ENCODE peak calls at places on chromosomes 5 and 9, in ten cellular contexts. E is hepatocyte, H is astrocyte, D is cardiac muscle cell, L is activated B cell treated with CpG ODN at 0.5 μM for 24 hours, K is psoas muscle, Q is kidney epithelial cell, A is bronchial epithelial cell, T is GM20000, U is H9. B is an unnamed sample.

GRCh38 chr9:69452110-69452780 is 127.2 kb downstream of the ENTREP1 start:
- DNase-seq in L (no peak), Q (peak; percentile 51), E (no peak), H (no peak), T (no peak), U (no peak), K (no peak), A (no peak), D (no peak), B (no peak)

GRCh38 chr9:114060711-114061110 is 17.4 kb downstream of the AMBP start:
- DNase-seq in U (no peak), T (no peak), Q (no peak), H (no peak), L (no peak), E (no peak), D (no peak), K (no peak), A (no peak), B (no peak)

GRCh38 chr9:36039696-36040095 is 3.0 kb downstream of the RECK start:
- DNase-seq in D (peak; percentile 64), Q (no peak), E (no peak), K (no peak), L (no peak), H (peak; percentile 70), T (no peak), A (no peak), U (no peak), B (no peak)

GRCh38 chr5:131147258-131147657 is 17.8 kb downstream of the HINT1 start:
- DNase-seq in L (no peak), A (no peak), H (no peak), K (no peak), E (no peak), T (no peak), D (no peak), U (no peak), Q (no peak), B (no peak)

GRCh38 chr9:21993893-21994525 is at the start of gene CDKN2A:
- DNase-seq in D (peak; percentile 48), Q (no peak), H (no peak), A (no peak), L (peak; percentile 63), U (peak; percentile 60), K (peak; percentile 58), T (peak; percentile 74), E (peak; percentile 46), B (peak; percentile 77)

GRCh38 chr5:173785866-173786265 is 102.3 kb upstream of the CPEB4 start:
- DNase-seq in L (no peak), Q (no peak), K (no peak), D (no peak), A (no peak), E (no peak), H (no peak), U (no peak), T (no peak), B (no peak)

GRCh38 chr9:98642661-98643312 is 65.9 kb downstream of the GABBR2 start:
- DNase-seq in Q (no peak), D (no peak), E (no peak), H (no peak), U (peak; percentile 61), K (no peak), A (no peak), T (no peak), L (no peak), B (no peak)

GRCh38 chr5:165616550-165617430 is 2111.4 kb downstream of the MAT2B start:
- DNase-seq in H (peak; percentile 40), L (no peak), K (no peak), Q (no peak), E (no peak), D (peak; percentile 35), A (no peak), T (no peak), U (peak; percentile 33), B (peak; percentile 19)

GRCh38 chr5:31692561-31693221 is 53.8 kb downstream of the PDZD2 start:
- DNase-seq in D (no peak), Q (no peak), L (no peak), A (no peak), U (no peak), E (no peak), H (no peak), T (no peak), K (peak; percentile 63), B (no peak)

GRCh38 chr9:138098908-138099791 is 221.6 kb downstream of the CACNA1B start:
- DNase-seq in A (no peak), D (no peak), U (peak; percentile 20), T (no peak), Q (no peak), H (no peak), L (no peak), E (no peak), K (no peak), B (no peak)

GRCh38 chr9:138101444-138102234 is 224.1 kb downstream of the CACNA1B start:
- DNase-seq in U (peak; percentile 20), D (no peak), A (no peak), L (no peak), H (no peak), K (no peak), Q (no peak), E (no peak), T (peak; percentile 11), B (no peak)

GRCh38 chr9:138102246-138103051 is 224.9 kb downstream of the CACNA1B start:
- DNase-seq in E (no peak), D (no peak), Q (no peak), T (peak; percentile 8), A (no peak), L (no peak), U (peak; percentile 9), H (no peak), K (no peak), B (no peak)

GRCh38 chr9:138099803-138100598 is 222.4 kb downstream of the CACNA1B start:
- DNase-seq in Q (no peak), T (no peak), A (no peak), D (no peak), U (no peak), L (no peak), K (no peak), E (no peak), H (no peak), B (no peak)

DNA sequence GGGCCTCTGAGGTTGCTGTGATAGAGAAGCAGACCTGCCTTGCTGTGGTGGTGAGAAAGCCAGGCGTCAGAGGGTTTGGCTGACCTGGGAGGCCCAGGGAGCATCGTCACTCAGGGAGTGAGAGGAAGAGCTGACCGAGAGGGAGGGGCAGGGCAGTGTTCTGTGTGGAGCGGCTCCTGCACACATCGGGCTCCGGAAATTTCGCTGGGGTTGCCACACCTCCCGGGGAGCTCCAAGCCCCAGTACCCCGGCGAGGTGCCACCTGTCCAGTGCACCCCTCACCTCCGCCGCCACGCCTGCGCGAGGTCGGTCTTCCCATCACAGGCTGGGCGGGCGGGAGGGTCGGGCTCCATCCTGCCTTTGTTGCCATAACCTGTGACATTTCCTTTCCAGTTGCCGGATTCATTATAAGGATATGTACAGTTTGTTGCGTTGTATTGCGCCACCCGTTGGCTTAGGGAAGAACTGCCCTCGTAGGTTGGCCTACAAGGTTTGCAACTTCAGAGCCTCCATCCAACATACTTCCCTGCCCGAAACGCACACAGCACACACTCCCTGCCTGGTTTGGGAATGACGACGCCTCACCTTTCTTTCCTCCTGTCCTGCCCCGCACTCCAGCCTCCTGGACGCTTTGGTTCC is 223.2 kb downstream of the CACNA1B start:
- DNase-seq in K (no peak), H (no peak), U (peak; percentile 44), A (no peak), Q (no peak), D (no peak), E (no peak), L (no peak), T (peak; percentile 17), B (no peak)
- TF ChIP-seq CTCF in K (no peak), H (no peak), U (peak; percentile 69), A (no peak), Q (no peak), D (no peak), E (no peak), L (no peak), T (peak; percentile 41), B (no peak)

DNA sequence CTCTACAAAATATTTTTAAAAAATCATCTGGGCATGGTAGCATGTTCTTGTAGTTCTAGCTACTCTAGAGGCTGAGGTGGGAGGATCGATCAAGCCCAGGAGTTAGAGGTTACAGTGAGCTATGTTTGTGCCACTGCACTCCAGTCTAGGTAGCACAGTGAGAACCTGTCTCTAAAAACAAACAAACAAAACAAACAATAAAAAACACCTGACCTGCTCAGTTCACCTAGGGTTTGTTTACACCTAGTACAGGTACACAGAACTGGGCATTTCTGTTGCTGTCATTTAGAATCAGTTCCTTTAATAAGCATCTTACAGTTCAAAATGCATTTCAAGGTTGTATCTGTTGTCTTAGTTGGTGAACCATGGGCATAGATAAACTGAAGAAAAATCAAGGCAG is 95.3 kb downstream of the MEGF10 start:
- DNase-seq in E (no peak), K (no peak), A (no peak), T (no peak), H (no peak), U (no peak), L (no peak), Q (no peak), D (no peak), B (no peak)
- TF ChIP-seq CTCF in E (no peak), K (no peak), A (no peak), T (no peak), H (no peak), U (no peak), L (no peak), Q (no peak), D (no peak), B (no peak)

GRCh38 chr9:2157277-2158105 is 142.3 kb downstream of the SMARCA2 start:
- DNase-seq in H (peak; percentile 67), L (no peak), D (peak; percentile 71), T (peak; percentile 19), E (peak; percentile 65), U (peak; percentile 37), Q (no peak), K (peak; percentile 87), A (peak; percentile 80), B (peak; percentile 14)

GRCh38 chr9:2159521-2160417 is 144.6 kb downstream of the SMARCA2 start:
- DNase-seq in T (no peak), Q (no peak), D (peak; percentile 41), E (no peak), H (no peak), U (no peak), A (peak; percentile 53), K (no peak), L (no peak), B (peak; percentile 1)

GRCh38 chr9:2158729-2159128 is 143.6 kb downstream of the SMARCA2 start:
- DNase-seq in T (no peak), E (no peak), U (no peak), A (no peak), K (no peak), H (no peak), D (peak; percentile 12), L (no peak), Q (no peak), B (no peak)

GRCh38 chr9:2155966-2156365 is 140.8 kb downstream of the SMARCA2 start:
- DNase-seq in L (no peak), D (no peak), E (no peak), T (no peak), H (no peak), A (peak; percentile 43), Q (no peak), U (no peak), K (no peak), B (no peak)

GRCh38 chr9:2158111-2158610 is 143.0 kb downstream of the SMARCA2 start:
- DNase-seq in H (peak; percentile 54), U (peak; percentile 47), L (no peak), D (peak; percentile 89), A (peak; percentile 73), Q (peak; percentile 47), T (peak; percentile 44), K (peak; percentile 59), E (peak; percentile 46), B (peak; percentile 20)
- TF ChIP-seq CTCF in H (peak; percentile 15), U (peak; percentile 27), L (no peak), D (peak; percentile 19), A (no peak), Q (peak; percentile 17), T (no peak), K (no peak), E (peak; percentile 28), B (no peak)

GRCh38 chr9:5321058-5321457 is 16.5 kb upstream of the RLN2 start:
- DNase-seq in H (no peak), T (no peak), A (peak; percentile 6), L (no peak), K (no peak), Q (no peak), D (no peak), E (no peak), U (no peak), B (no peak)
- TF ChIP-seq CTCF in H (no peak), T (no peak), A (peak; percentile 5), L (no peak), K (no peak), Q (no peak), D (peak; percentile 6), E (no peak), U (peak; percentile 38), B (no peak)

B was measured in Calu3.